ENCODE peak calls at places on chromosomes 3 and 15, in ten cellular contexts. Z, D, E, Y, M, Q, G, L, N and K are unnamed samples. For H3K9me3, H3K27me3 and H3K36me3, the result is how much of the 10 kb centered on the place peaks cover.

GRCh38 chr3:155619118-155619915 is 125.6 kb downstream of the PLCH1 start:
- DNase-seq in D (no peak), L (no peak), N (no peak), G (no peak), E (no peak), M (no peak), Y (no peak), Q (no peak), Z (no peak), K (no peak)

GRCh38 chr3:186160691-186161243 is 51.9 kb upstream of the ETV5 start:
- DNase-seq in G (no peak), Q (no peak), M (no peak), N (no peak), Z (no peak), E (no peak), D (no peak), Y (peak), L (no peak), K (no peak)

GRCh38 chr15:29887719-29888118 is 65.5 kb upstream of the TJP1 start:
- DNase-seq in G (no peak), Q (no peak), M (no peak), N (no peak), L (no peak), E (peak), Y (no peak), Z (no peak), D (no peak), K (no peak)

GRCh38 chr3:148911173-148911572 is 46.1 kb downstream of the CPA3 start:
- DNase-seq in Y (no peak), M (no peak), G (no peak), Q (no peak), E (no peak), Z (no peak), L (no peak), N (no peak), D (no peak), K (no peak)

GRCh38 chr3:128491900-128492352 is 1.1 kb downstream of the GATA2 start:
- DNase-seq in G (no peak), Q (no peak), M (no peak), N (no peak), Z (no peak), Y (no peak), E (peak), L (no peak), D (no peak), K (peak)

GRCh38 chr15:62482715-62483429 is 317.8 kb upstream of the C2CD4B start:
- DNase-seq in D (no peak), E (no peak), M (peak), Y (peak), Q (no peak), Z (no peak), N (no peak), G (no peak), L (peak), K (peak)

GRCh38 chr3:120745466-120745865 is 2.9 kb downstream of the GTF2E1 start:
- DNase-seq in L (no peak), M (no peak), Z (no peak), Q (no peak), N (no peak), D (no peak), E (no peak), G (no peak), Y (no peak), K (no peak)

GRCh38 chr3:61561374-61562041 is at the start of gene PTPRG:
- DNase-seq in N (peak), Q (peak), D (peak), E (peak), G (peak), Y (peak), M (no peak), Z (peak), L (peak), K (peak)

GRCh38 chr15:83210619-83211018 is 3.0 kb upstream of the HDGFL3 start:
- DNase-seq in Y (peak), L (peak), N (no peak), E (no peak), Z (no peak), G (peak), M (no peak), Q (no peak), D (no peak), K (no peak)

GRCh38 chr15:69816522-69816921 is 281.2 kb downstream of the TLE3 start:
- DNase-seq in D (no peak), E (no peak), N (no peak), L (no peak), Z (no peak), M (no peak), Q (no peak), Y (no peak), G (no peak), K (no peak)

GRCh38 chr3:124395584-124396340 is 334.5 kb upstream of the UMPS start:
- DNase-seq in Q (peak), G (no peak), E (peak), L (peak), Y (peak), N (no peak), Z (no peak), M (no peak), D (no peak), K (peak)

GRCh38 chr3:59566481-59566975 is 516.7 kb upstream of the CFAP20DC start:
- DNase-seq in Z (no peak), E (no peak), N (no peak), Y (no peak), D (no peak), Q (no peak), M (no peak), L (no peak), G (no peak), K (no peak)

GRCh38 chr15:27573800-27574485 is 525.2 kb downstream of the OCA2 start:
- DNase-seq in D (no peak), Q (no peak), N (no peak), Y (no peak), M (no peak), G (no peak), L (peak), E (no peak), Z (no peak), K (no peak)

GRCh38 chr3:156997351-156997750 is 162.6 kb downstream of the CCNL1 start:
- DNase-seq in G (no peak), Y (peak), N (no peak), Q (no peak), D (no peak), E (peak), Z (peak), M (no peak), L (no peak), K (peak)

GRCh38 chr15:56667517-56667916 is 65.8 kb downstream of the ZNF280D start:
- DNase-seq in Z (no peak), N (no peak), G (no peak), L (no peak), M (no peak), E (no peak), Y (no peak), D (no peak), Q (no peak), K (no peak)

GRCh38 chr3:125207949-125208568 is 4.5 kb downstream of the SLC12A8 start:
- DNase-seq in D (no peak), L (no peak), N (no peak), G (no peak), Q (no peak), M (no peak), Z (no peak), Y (no peak), E (no peak), K (no peak)

GRCh38 chr3:52345521-52346110 is 29.5 kb downstream of the DNAH1 start:
- DNase-seq in N (no peak), L (no peak), Q (no peak), Z (no peak), D (no peak), G (no peak), Y (peak), E (peak), M (no peak), K (no peak)

GRCh38 chr3:18207232-18207631 is 217.9 kb downstream of the SATB1 start:
- DNase-seq in Y (no peak), N (no peak), L (no peak), Z (no peak), Q (no peak), E (no peak), D (no peak), M (no peak), G (no peak), K (no peak)

GRCh38 chr3:37712387-37712786 is 149.3 kb upstream of the CTDSPL start:
- DNase-seq in G (no peak), M (no peak), L (no peak), Z (no peak), Y (no peak), Q (no peak), E (no peak), N (no peak), D (no peak), K (no peak)

GRCh38 chr3:128619146-128619890 is 31.3 kb downstream of the RPN1 start:
- DNase-seq in D (no peak), Q (no peak), N (no peak), E (peak), G (no peak), M (no peak), L (no peak), Y (peak), Z (no peak), K (no peak)

GRCh38 chr3:15050405-15051092 is 14.6 kb downstream of the MRPS25 start:
- DNase-seq in D (no peak), L (no peak), N (no peak), M (no peak), E (no peak), Q (no peak), G (no peak), Y (no peak), Z (no peak), K (no peak)

GRCh38 chr15:100808691-100809090 is 70.9 kb upstream of the ALDH1A3 start:
- DNase-seq in D (no peak), G (no peak), E (no peak), Z (no peak), L (no peak), Y (no peak), Q (no peak), N (no peak), M (no peak), K (no peak)

GRCh38 chr15:58403581-58403980 is 28.2 kb upstream of the LIPC start:
- DNase-seq in E (no peak), D (no peak), Y (no peak), Z (no peak), Q (no peak), M (no peak), N (no peak), G (no peak), L (no peak), K (no peak)

GRCh38 chr3:32258869-32259268 is 20.4 kb downstream of the CMTM8 start:
- DNase-seq in D (no peak), Q (no peak), M (no peak), E (no peak), Z (no peak), G (no peak), L (no peak), Y (no peak), N (no peak), K (no peak)
- H3K9me3 ChIP-seq in D (under half), Q (under half), M (under half), E (under half), Z (under half), G (under half), L (under half), Y (under half), N (under half), K (under half)

GRCh38 chr3:169657351-169658124 is 6.0 kb downstream of the MECOM start:
- DNase-seq in Q (no peak), L (no peak), M (no peak), D (peak), G (no peak), Y (peak), E (peak), N (no peak), Z (no peak), K (no peak)
- H3K27me3 ChIP-seq in Q (half or more), L (half or more), M (under half), D (under half), G (half or more), Y (under half), E (under half), N (under half), Z (under half), K (half or more)

GRCh38 chr3:142501004-142501926 is 53.4 kb upstream of the XRN1 start:
- DNase-seq in N (no peak), M (no peak), Q (no peak), L (no peak), Z (no peak), E (peak), G (no peak), Y (peak), D (no peak), K (no peak)
- H3K36me3 ChIP-seq in N (under half), M (half or more), Q (half or more), L (under half), Z (half or more), E (under half), G (under half), Y (under half), D (half or more), K (under half)

DNA sequence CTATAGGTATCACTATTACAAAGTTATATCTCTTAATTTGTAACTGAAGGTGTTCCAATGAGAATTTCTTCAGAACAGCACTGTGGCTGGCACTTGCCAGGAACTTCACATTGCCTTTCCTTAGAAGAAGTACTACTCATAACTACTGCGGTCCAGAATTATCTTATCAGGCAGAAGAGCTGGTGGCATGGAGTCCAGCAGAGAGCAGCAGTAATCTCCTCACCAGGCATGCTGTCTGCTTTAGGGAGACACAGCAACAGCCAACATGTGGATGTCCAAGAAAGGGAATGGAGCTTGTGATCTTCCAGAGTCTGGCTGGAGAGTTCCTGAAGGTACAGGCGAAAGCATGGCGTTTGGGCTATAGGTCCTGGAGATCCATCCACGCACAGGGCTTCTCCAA is 919.7 kb upstream of the NR2F2 start:
- DNase-seq in Y (peak), D (no peak), Z (no peak), L (no peak), E (no peak), N (no peak), G (no peak), M (peak), Q (no peak), K (no peak)
- H3K9me3 ChIP-seq in Y (under half), D (under half), Z (under half), L (under half), E (under half), N (under half), G (under half), M (under half), Q (under half), K (under half)

GRCh38 chr3:184236033-184236410 is 6.6 kb downstream of the VWA5B2 start:
- DNase-seq in E (no peak), Y (no peak), N (no peak), G (no peak), M (no peak), L (no peak), D (no peak), Q (no peak), Z (no peak), K (no peak)

GRCh38 chr3:184234224-184234623 is 4.8 kb downstream of the VWA5B2 start:
- DNase-seq in Y (peak), G (peak), M (peak), E (peak), N (peak), L (peak), D (peak), Z (no peak), Q (no peak), K (no peak)

GRCh38 chr3:184233127-184233843 is 3.9 kb downstream of the VWA5B2 start:
- DNase-seq in Z (no peak), Y (no peak), Q (no peak), M (no peak), E (no peak), N (no peak), D (no peak), L (no peak), G (no peak), K (no peak)

GRCh38 chr3:184235381-184236032 is 6.1 kb downstream of the VWA5B2 start:
- DNase-seq in E (no peak), Y (no peak), M (no peak), Z (no peak), G (no peak), L (no peak), D (no peak), N (no peak), Q (no peak), K (no peak)

DNA sequence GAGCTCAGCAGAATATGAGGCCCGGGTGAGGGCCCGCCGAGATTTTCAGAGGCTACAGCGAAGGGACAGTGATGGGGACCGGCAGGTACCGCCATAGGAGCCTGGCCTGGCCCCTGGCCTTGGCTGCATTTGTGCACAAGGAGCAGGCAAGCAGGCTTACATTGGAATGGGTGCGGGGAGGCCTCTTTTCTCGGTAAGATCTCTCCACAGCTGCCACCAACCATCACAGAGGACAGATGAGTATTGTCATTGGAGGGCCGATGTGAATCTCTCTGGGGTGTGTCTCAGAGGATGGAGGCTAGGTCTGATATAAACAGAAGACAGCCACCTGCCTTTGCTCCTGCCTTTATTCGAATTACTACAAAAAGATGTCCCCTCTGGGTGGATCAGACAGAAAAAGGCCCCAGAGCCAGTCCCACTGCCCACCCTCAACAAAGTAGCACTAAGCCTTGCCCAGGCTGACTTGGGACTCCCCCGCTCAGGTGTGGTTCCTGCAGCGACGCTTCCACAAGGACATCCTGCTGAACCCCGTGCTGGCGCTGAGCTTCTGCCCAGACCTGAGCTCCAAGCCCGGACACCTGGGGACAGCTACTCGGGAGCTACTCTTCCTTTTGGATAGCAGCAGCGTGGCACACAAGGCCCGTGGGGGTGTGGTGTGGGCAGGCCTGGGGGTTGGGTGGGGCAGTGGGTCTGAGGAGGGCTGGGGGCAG is 5.4 kb downstream of the VWA5B2 start:
- DNase-seq in E (no peak), G (no peak), Y (no peak), L (no peak), N (no peak), D (no peak), Q (no peak), Z (no peak), M (no peak), K (no peak)
- H3K27me3 ChIP-seq in E (under half), G (under half), Y (half or more), L (under half), N (under half), D (under half), Q (half or more), Z (under half), M (half or more), K (under half)

DNA sequence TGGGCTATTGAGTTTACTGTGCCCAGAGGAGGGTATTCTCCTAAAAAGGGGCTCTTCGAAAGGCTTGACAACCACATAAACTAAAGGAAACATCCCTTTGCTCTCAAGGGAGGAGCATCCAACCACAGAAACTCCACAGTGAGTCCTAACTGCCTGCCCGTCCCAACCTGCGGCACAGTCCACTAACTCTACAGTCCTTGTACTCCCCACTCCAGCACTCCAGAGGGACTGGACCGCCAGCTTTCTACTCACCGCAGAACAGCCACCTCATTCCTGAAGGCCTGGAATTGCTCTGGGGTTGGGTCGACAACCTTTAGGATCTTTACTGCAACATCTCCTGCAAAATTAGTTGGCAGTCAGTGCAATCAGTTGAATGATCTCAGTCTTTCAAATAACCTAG is 34.6 kb downstream of the MKRN2 start:
- DNase-seq in Z (no peak), M (no peak), Y (no peak), Q (no peak), L (no peak), N (no peak), D (no peak), E (no peak), G (no peak), K (no peak)
- H3K36me3 ChIP-seq in Z (half or more), M (half or more), Y (half or more), Q (half or more), L (half or more), N (under half), D (half or more), E (under half), G (under half), K (half or more)

DNA sequence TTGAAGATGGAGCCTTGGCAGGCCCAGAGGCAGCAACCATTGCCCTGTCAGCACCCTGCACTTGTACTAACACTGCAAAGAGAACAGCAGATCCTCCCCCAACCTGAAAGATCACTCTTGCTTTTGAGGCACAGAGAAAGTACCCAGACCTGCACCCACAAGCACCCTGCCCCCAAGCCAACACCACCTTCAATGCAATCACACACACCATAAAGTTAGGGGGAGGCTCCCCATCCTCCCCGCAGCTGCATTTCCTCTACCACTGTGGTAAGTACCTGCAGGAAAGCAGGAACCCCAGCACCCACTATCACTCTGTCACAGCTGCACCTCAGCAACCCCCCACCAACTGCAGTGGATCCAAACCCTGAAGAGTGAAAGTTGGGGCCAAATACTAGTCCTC is 12.0 kb downstream of the OR5K3 start:
- DNase-seq in Z (no peak), Y (no peak), M (no peak), Q (no peak), L (no peak), N (no peak), G (no peak), D (no peak), E (no peak), K (no peak)
- H3K9me3 ChIP-seq in Z (under half), Y (under half), M (under half), Q (half or more), L (under half), N (under half), G (under half), D (half or more), E (under half), K (under half)

GRCh38 chr3:127431066-127431465 is 143.2 kb upstream of the PRR20G start:
- DNase-seq in G (peak), Y (peak), Z (peak), M (no peak), N (no peak), E (no peak), L (peak), D (no peak), Q (no peak), K (peak)
- H3K27me3 ChIP-seq in G (under half), Y (under half), Z (under half), M (under half), N (under half), E (under half), L (under half), D (under half), Q (half or more), K (half or more)

GRCh38 chr3:150357923-150358322 is 50.2 kb upstream of the TSC22D2 start:
- DNase-seq in Y (no peak), D (no peak), L (no peak), N (no peak), G (no peak), Z (no peak), E (no peak), M (no peak), Q (no peak), K (no peak)
- H3K36me3 ChIP-seq in Y (under half), D (under half), L (under half), N (under half), G (under half), Z (under half), E (under half), M (under half), Q (under half), K (under half)